ENCODE peak calls at places on chromosomes 5 and 9, in five cellular contexts. One of them, this sample, is unnamed. For H3K4me1, the result is how much of the 10 kb centered on the place peaks cover.

GRCh38 chr5:66241136-66241825 is 97.2 kb downstream of the SREK1 start:
- DNase-seq in astrocyte: no peak
- DNase-seq in ovary: no peak
- DNase-seq in HCT116: no peak
- DNase-seq in stomach: no peak
- DNase-seq in this sample: no peak

GRCh38 chr5:113869611-113870010 is 356.1 kb downstream of the YTHDC2 start:
- DNase-seq in astrocyte: no peak
- DNase-seq in ovary: no peak
- DNase-seq in HCT116: no peak
- DNase-seq in stomach: no peak
- DNase-seq in this sample: no peak

GRCh38 chr9:101376117-101376866 is 8.5 kb downstream of the BAAT start:
- DNase-seq in astrocyte: peak
- DNase-seq in ovary: no peak
- DNase-seq in HCT116: no peak
- DNase-seq in stomach: no peak
- DNase-seq in this sample: peak

GRCh38 chr5:98786178-98786853 is 12.9 kb downstream of the RGMB start:
- DNase-seq in astrocyte: peak
- DNase-seq in ovary: no peak
- DNase-seq in HCT116: no peak
- DNase-seq in stomach: no peak
- DNase-seq in this sample: no peak

GRCh38 chr5:15702102-15702501 is 202.1 kb downstream of the FBXL7 start:
- DNase-seq in astrocyte: peak
- DNase-seq in ovary: no peak
- DNase-seq in HCT116: no peak
- DNase-seq in stomach: no peak
- DNase-seq in this sample: peak

GRCh38 chr5:117945261-117945660 is 1043.1 kb downstream of the DTWD2 start:
- DNase-seq in astrocyte: no peak
- DNase-seq in ovary: no peak
- DNase-seq in HCT116: no peak
- DNase-seq in stomach: no peak
- DNase-seq in this sample: no peak

GRCh38 chr5:166497705-166498104 is 1793.7 kb upstream of the WWC1 start:
- DNase-seq in astrocyte: no peak
- DNase-seq in ovary: no peak
- DNase-seq in HCT116: no peak
- DNase-seq in stomach: no peak
- DNase-seq in this sample: no peak

GRCh38 chr5:16492398-16493175 is 27.0 kb upstream of the ZNF622 start:
- DNase-seq in astrocyte: peak
- DNase-seq in ovary: peak
- DNase-seq in HCT116: no peak
- DNase-seq in stomach: peak
- DNase-seq in this sample: peak

GRCh38 chr5:94314507-94315170 is 303.8 kb downstream of the KIAA0825 start:
- DNase-seq in astrocyte: no peak
- DNase-seq in ovary: no peak
- DNase-seq in HCT116: no peak
- DNase-seq in stomach: no peak
- DNase-seq in this sample: no peak

GRCh38 chr5:34843482-34843881 is 4.5 kb downstream of the TTC23L start:
- DNase-seq in astrocyte: no peak
- DNase-seq in ovary: no peak
- DNase-seq in HCT116: no peak
- DNase-seq in stomach: no peak
- DNase-seq in this sample: peak

GRCh38 chr5:135188233-135188909 is 154.3 kb upstream of the PITX1 start:
- DNase-seq in astrocyte: no peak
- DNase-seq in ovary: no peak
- DNase-seq in HCT116: no peak
- DNase-seq in stomach: no peak
- DNase-seq in this sample: no peak

GRCh38 chr5:151612689-151613427 is 21.7 kb upstream of the FAT2 start:
- DNase-seq in astrocyte: peak
- DNase-seq in ovary: no peak
- DNase-seq in HCT116: peak
- DNase-seq in stomach: no peak
- DNase-seq in this sample: peak

GRCh38 chr9:69131682-69132081 is 42.4 kb upstream of the TJP2 start:
- DNase-seq in astrocyte: peak
- DNase-seq in ovary: no peak
- DNase-seq in HCT116: no peak
- DNase-seq in stomach: no peak
- DNase-seq in this sample: peak

GRCh38 chr9:123268950-123269302 is 540 bp upstream of the STRBP start:
- DNase-seq in astrocyte: no peak
- DNase-seq in ovary: no peak
- DNase-seq in HCT116: no peak
- DNase-seq in stomach: no peak
- DNase-seq in this sample: no peak

GRCh38 chr5:5676218-5676617 is 253.7 kb downstream of the ICE1 start:
- DNase-seq in astrocyte: no peak
- DNase-seq in ovary: no peak
- DNase-seq in HCT116: no peak
- DNase-seq in stomach: no peak
- DNase-seq in this sample: no peak

GRCh38 chr9:113628621-113629020 is 165.1 kb downstream of the RGS3 start:
- DNase-seq in astrocyte: no peak
- DNase-seq in ovary: no peak
- DNase-seq in HCT116: no peak
- DNase-seq in stomach: no peak
- DNase-seq in this sample: no peak

GRCh38 chr5:31232273-31232888 is 38.9 kb downstream of the CDH6 start:
- DNase-seq in astrocyte: peak
- DNase-seq in ovary: no peak
- DNase-seq in HCT116: peak
- DNase-seq in stomach: no peak
- DNase-seq in this sample: peak

DNA sequence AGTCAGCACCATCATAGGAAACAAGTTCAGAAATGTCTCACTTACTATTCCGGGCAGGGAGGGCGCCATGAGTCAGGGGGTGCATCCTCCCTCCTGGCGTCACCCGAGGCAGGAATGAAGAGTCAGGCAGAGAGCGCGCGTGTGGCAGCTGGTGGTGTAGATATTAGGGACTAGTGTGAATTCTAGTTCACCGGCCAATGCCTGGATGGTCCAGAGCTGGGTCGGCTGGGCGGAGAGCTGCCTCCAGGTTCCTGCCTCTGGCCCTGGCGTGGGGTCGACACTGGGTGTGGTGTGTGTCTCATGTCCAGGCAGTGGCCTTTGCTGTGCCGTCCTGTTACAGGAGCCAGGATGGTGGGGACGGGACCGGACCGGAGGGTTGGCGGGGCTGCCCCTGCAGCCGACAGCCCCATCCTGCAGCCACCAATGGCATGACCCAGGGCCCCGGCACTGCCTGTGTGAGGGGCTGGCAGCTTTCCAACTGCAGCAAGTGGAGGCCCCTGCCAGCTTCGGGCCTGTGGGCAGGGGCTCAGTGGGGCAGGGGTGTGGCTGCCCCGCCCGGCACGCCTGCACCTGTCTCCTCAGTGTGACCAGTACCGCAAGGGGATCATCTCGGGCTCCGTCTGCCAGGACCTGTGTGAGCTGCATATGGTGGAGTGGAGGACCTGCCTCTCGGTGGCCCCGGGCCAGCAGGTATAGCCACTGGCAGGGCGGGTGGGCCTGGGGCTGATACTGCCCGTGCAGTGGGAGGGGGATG is 9.1 kb downstream of the DIPK1B start:
- DNase-seq in astrocyte: peak
- DNase-seq in ovary: no peak
- DNase-seq in HCT116: no peak
- DNase-seq in stomach: no peak
- DNase-seq in this sample: peak
- H3K4me1 ChIP-seq in astrocyte: under half
- H3K4me1 ChIP-seq in ovary: under half
- H3K4me1 ChIP-seq in HCT116: under half
- H3K4me1 ChIP-seq in stomach: under half
- H3K4me1 ChIP-seq in this sample: under half

GRCh38 chr5:56479701-56480304 is 246.7 kb upstream of the ANKRD55 start:
- DNase-seq in astrocyte: peak
- DNase-seq in ovary: peak
- DNase-seq in HCT116: no peak
- DNase-seq in stomach: no peak
- DNase-seq in this sample: no peak
- H3K4me1 ChIP-seq in astrocyte: under half
- H3K4me1 ChIP-seq in ovary: under half
- H3K4me1 ChIP-seq in HCT116: under half
- H3K4me1 ChIP-seq in stomach: under half
- H3K4me1 ChIP-seq in this sample: under half

DNA sequence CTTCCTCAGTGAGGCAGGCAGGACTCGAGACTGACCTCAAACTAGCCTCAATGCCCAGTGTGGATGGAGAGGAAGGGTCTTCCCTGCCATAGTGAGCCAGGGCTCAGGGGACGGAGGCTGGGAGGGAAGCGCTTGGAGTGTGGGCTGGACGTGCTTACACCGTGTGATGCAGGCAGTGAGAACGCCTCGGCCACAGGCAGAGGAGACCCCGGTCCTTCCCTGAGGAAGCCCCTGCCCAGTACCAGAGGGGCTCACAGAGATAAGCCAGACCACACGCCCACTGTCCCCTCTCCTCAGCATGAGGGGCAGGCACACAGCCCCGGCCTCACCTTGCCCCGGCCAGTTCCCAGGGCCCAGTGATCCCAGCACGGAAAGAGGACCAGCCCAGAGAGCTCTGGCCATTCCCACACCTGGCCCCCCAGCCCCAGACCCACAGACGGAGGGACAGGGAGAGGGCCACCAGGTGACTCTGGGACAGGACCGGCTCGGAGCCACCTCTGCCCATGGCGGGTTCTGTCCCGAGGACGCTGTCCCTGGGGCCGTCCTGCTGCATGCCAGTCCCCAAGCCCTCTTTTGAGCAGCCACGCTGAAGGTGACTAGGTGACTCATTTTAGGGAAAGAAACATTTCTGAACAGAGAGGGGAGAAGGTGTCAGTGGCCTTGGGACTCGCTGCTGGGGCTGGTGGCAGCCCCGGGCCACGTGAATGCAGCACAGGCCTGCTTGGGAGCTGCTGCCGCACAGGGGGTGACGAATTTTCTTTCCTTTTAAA is 6.1 kb upstream of the NSMF start:
- DNase-seq in astrocyte: no peak
- DNase-seq in ovary: no peak
- DNase-seq in HCT116: no peak
- DNase-seq in stomach: no peak
- DNase-seq in this sample: no peak
- H3K4me1 ChIP-seq in astrocyte: under half
- H3K4me1 ChIP-seq in ovary: under half
- H3K4me1 ChIP-seq in HCT116: under half
- H3K4me1 ChIP-seq in stomach: under half
- H3K4me1 ChIP-seq in this sample: under half

DNA sequence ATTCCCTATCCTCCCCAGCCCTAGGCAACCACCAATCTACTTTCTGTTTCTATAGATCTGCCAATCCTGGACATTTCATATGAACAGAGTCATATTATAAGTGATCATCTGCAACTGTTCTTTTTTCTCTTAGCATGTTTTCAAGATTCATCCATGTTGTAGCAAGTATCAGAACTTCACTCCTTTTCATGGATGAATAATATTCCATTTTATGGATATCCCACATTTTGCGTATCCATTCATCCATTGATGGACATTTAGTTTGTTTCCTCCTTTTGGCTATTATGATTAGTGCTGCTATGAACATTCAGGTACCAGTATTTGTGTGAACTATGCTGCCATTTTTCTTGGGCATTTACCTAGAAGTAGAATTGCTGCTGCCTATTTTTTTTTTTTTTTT is 51.3 kb upstream of the HAND1 start:
- DNase-seq in astrocyte: no peak
- DNase-seq in ovary: no peak
- DNase-seq in HCT116: no peak
- DNase-seq in stomach: no peak
- DNase-seq in this sample: no peak
- H3K4me1 ChIP-seq in astrocyte: under half
- H3K4me1 ChIP-seq in ovary: under half
- H3K4me1 ChIP-seq in HCT116: under half
- H3K4me1 ChIP-seq in stomach: under half
- H3K4me1 ChIP-seq in this sample: under half

DNA sequence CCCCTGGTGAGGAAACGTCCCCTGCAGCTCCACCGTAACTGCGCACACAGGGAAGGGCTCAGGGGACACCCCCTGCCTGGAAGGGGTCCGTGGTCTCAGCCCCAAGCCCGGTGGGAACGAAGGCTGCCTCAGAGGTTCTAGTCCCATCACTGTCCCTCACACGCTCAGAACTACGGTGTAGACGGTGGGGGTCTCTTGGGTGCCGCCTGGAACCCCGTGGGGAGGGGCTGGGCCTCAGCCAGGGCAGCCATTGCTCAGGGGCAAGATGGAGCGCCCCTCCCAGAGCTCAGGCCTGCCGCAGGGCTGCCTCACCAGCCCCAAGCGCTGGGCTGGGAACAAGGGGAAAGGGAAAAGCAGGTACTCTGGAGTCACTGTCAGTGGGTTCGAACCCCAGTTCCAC is 2.9 kb downstream of the AGPAT2 start:
- DNase-seq in astrocyte: no peak
- DNase-seq in ovary: no peak
- DNase-seq in HCT116: no peak
- DNase-seq in stomach: no peak
- DNase-seq in this sample: no peak
- H3K4me1 ChIP-seq in astrocyte: under half
- H3K4me1 ChIP-seq in ovary: under half
- H3K4me1 ChIP-seq in HCT116: under half
- H3K4me1 ChIP-seq in stomach: half or more
- H3K4me1 ChIP-seq in this sample: under half

GRCh38 chr5:124701873-124702272 is 44.6 kb downstream of the ZNF608 start:
- DNase-seq in astrocyte: no peak
- DNase-seq in ovary: no peak
- DNase-seq in HCT116: no peak
- DNase-seq in stomach: no peak
- DNase-seq in this sample: no peak

GRCh38 chr5:124702442-124703024 is 43.9 kb downstream of the ZNF608 start:
- DNase-seq in astrocyte: no peak
- DNase-seq in ovary: no peak
- DNase-seq in HCT116: no peak
- DNase-seq in stomach: no peak
- DNase-seq in this sample: no peak

GRCh38 chr5:124700930-124701458 is 45.4 kb downstream of the ZNF608 start:
- DNase-seq in astrocyte: no peak
- DNase-seq in ovary: no peak
- DNase-seq in HCT116: no peak
- DNase-seq in stomach: no peak
- DNase-seq in this sample: no peak

GRCh38 chr5:124698774-124699173 is 47.7 kb downstream of the ZNF608 start:
- DNase-seq in astrocyte: peak
- DNase-seq in ovary: no peak
- DNase-seq in HCT116: no peak
- DNase-seq in stomach: no peak
- DNase-seq in this sample: peak

GRCh38 chr5:124700333-124700732 is 46.1 kb downstream of the ZNF608 start:
- DNase-seq in astrocyte: no peak
- DNase-seq in ovary: no peak
- DNase-seq in HCT116: no peak
- DNase-seq in stomach: no peak
- DNase-seq in this sample: no peak
- H3K4me1 ChIP-seq in astrocyte: under half
- H3K4me1 ChIP-seq in ovary: under half
- H3K4me1 ChIP-seq in HCT116: under half
- H3K4me1 ChIP-seq in stomach: under half
- H3K4me1 ChIP-seq in this sample: under half

This sample was measured in IMR-90.